ENCODE peak calls at places on chromosomes 6 and 20, in ten cellular contexts. L is GM12865, X is A673, Q is fibroblast of pulmonary artery, M is keratinocyte, F is AG10803, I is sigmoid colon, Z is pancreas, J is kidney epithelial cell, Y is cardiac muscle cell. S is an unnamed sample.

GRCh38 chr6:76708641-76709331 is 636.3 kb upstream of the IMPG1 start:
- DNase-seq in I (no peak), Z (no peak), Y (peak; percentile 13), L (no peak), F (peak; percentile 11), M (no peak), J (no peak), X (no peak), Q (peak; percentile 21), S (no peak)

GRCh38 chr20:56414842-56415765 is 3.0 kb downstream of the CASS4 start:
- DNase-seq in Z (no peak), M (no peak), J (no peak), Y (peak; percentile 69), F (peak; percentile 65), X (no peak), L (no peak), I (no peak), Q (peak; percentile 82), S (no peak)

GRCh38 chr6:149247385-149247763 is 70.1 kb upstream of the TAB2 start:
- DNase-seq in I (no peak), L (no peak), J (no peak), X (no peak), Z (no peak), M (no peak), F (no peak), Q (no peak), Y (no peak), S (no peak)

GRCh38 chr20:24670341-24670821 is 201.0 kb downstream of the SYNDIG1 start:
- DNase-seq in I (peak; percentile 35), M (no peak), Q (no peak), F (no peak), Z (no peak), X (no peak), J (no peak), Y (no peak), L (no peak), S (no peak)

GRCh38 chr6:168647271-168647670 is 206.3 kb downstream of the SMOC2 start:
- DNase-seq in Q (no peak), L (no peak), J (no peak), F (no peak), X (no peak), Z (no peak), I (no peak), Y (no peak), M (no peak), S (no peak)

GRCh38 chr20:4476903-4477302 is 244.8 kb upstream of the PRND start:
- DNase-seq in Y (no peak), F (peak; percentile 82), J (no peak), I (no peak), X (no peak), Z (no peak), Q (no peak), M (no peak), L (no peak), S (no peak)

GRCh38 chr20:36439040-36439730 is 102.1 kb upstream of the MYL9 start:
- DNase-seq in I (no peak), Q (peak; percentile 65), Y (peak; percentile 69), F (peak; percentile 46), L (peak; percentile 64), X (peak; percentile 71), J (no peak), M (no peak), Z (peak; percentile 66), S (no peak)

GRCh38 chr6:101640131-101640530 is 246.6 kb downstream of the GRIK2 start:
- DNase-seq in I (no peak), Z (no peak), X (no peak), Q (peak; percentile 17), J (no peak), Y (peak; percentile 36), L (no peak), F (peak; percentile 5), M (no peak), S (no peak)

GRCh38 chr20:56698749-56699148 is 69.6 kb downstream of the TFAP2C start:
- DNase-seq in M (no peak), J (no peak), F (no peak), L (no peak), I (no peak), Z (no peak), Q (no peak), X (peak; percentile 17), Y (no peak), S (no peak)

GRCh38 chr20:9146649-9147048 is 77.8 kb downstream of the PLCB4 start:
- DNase-seq in L (no peak), M (no peak), F (no peak), X (no peak), J (no peak), Q (no peak), Y (no peak), I (no peak), Z (no peak), S (no peak)

GRCh38 chr20:48523191-48523757 is 304.5 kb downstream of the PREX1 start:
- DNase-seq in J (no peak), X (peak; percentile 74), Z (no peak), Q (peak; percentile 86), M (no peak), F (peak; percentile 68), L (peak; percentile 50), I (no peak), Y (peak; percentile 91), S (no peak)

GRCh38 chr20:61353996-61354390 is 101.9 kb downstream of the CDH4 start:
- DNase-seq in Z (no peak), L (no peak), F (no peak), J (no peak), I (no peak), M (no peak), Y (no peak), Q (no peak), X (no peak), S (no peak)

GRCh38 chr6:75504902-75505233 is 11.3 kb upstream of the FILIP1 start:
- DNase-seq in X (peak; percentile 38), M (no peak), J (no peak), Y (peak; percentile 55), Z (no peak), I (no peak), Q (peak; percentile 56), F (peak; percentile 44), L (peak; percentile 18), S (no peak)
- TF ChIP-seq CTCF in X (peak; percentile 52), M (peak; percentile 23), J (peak; percentile 3), Y (peak; percentile 47), Z (no peak), I (no peak), Q (peak; percentile 37), F (peak; percentile 55), L (no peak), S (no peak)

GRCh38 chr6:89758830-89759229 is 60.8 kb downstream of the MDN1 start:
- DNase-seq in Y (peak; percentile 52), X (no peak), Q (peak; percentile 33), I (no peak), F (no peak), M (no peak), Z (no peak), L (no peak), J (no peak), S (no peak)
- H3K4me3 ChIP-seq in Y (no peak overlapping the region), X (no peak overlapping the region), Q (no peak overlapping the region), I (no peak overlapping the region), F (no peak overlapping the region), M (no peak overlapping the region), Z (no peak overlapping the region), L (no peak overlapping the region), J (no peak overlapping the region), S (no peak overlapping the region)

GRCh38 chr6:78808933-78809332 is 58.4 kb upstream of the IRAK1BP1 start:
- DNase-seq in M (no peak), I (no peak), F (no peak), J (no peak), Y (no peak), L (no peak), Q (no peak), X (no peak), Z (no peak), S (no peak)

GRCh38 chr6:78810698-78811097 is 56.7 kb upstream of the IRAK1BP1 start:
- DNase-seq in Z (no peak), L (no peak), F (peak; percentile 56), Q (peak; percentile 46), Y (peak; percentile 17), M (peak; percentile 98), I (no peak), J (no peak), X (no peak), S (no peak)

GRCh38 chr6:78808356-78808891 is 58.9 kb upstream of the IRAK1BP1 start:
- DNase-seq in M (no peak), J (no peak), Y (no peak), Q (no peak), X (no peak), L (no peak), F (no peak), I (no peak), Z (no peak), S (no peak)

GRCh38 chr6:78810146-78810545 is 57.2 kb upstream of the IRAK1BP1 start:
- DNase-seq in I (no peak), M (peak; percentile 58), F (peak; percentile 62), Q (peak; percentile 65), Z (no peak), X (peak; percentile 45), Y (peak; percentile 47), L (peak; percentile 32), J (no peak), S (no peak)
- TF ChIP-seq CTCF in I (no peak), M (peak; percentile 65), F (peak; percentile 85), Q (peak; percentile 74), Z (no peak), X (peak; percentile 59), Y (peak; percentile 46), L (peak; percentile 50), J (peak; percentile 53), S (peak; percentile 38)

GRCh38 chr6:3489032-3489757 is 32.3 kb upstream of the SLC22A23 start:
- DNase-seq in M (no peak), F (peak; percentile 80), Y (peak; percentile 54), L (no peak), I (no peak), J (no peak), X (no peak), Z (no peak), Q (peak; percentile 85), S (no peak)

GRCh38 chr6:3481640-3482039 is 24.8 kb upstream of the SLC22A23 start:
- DNase-seq in X (no peak), Q (no peak), I (no peak), Y (no peak), M (no peak), J (no peak), L (no peak), Z (no peak), F (no peak), S (no peak)

GRCh38 chr6:3484240-3484639 is 27.4 kb upstream of the SLC22A23 start:
- DNase-seq in I (no peak), F (peak; percentile 71), L (no peak), X (peak; percentile 15), Q (peak; percentile 63), Y (peak; percentile 75), Z (no peak), M (no peak), J (no peak), S (no peak)

GRCh38 chr6:3482869-3483268 is 26.0 kb upstream of the SLC22A23 start:
- DNase-seq in L (no peak), J (no peak), M (no peak), Q (no peak), X (no peak), I (no peak), Y (no peak), F (no peak), Z (no peak), S (no peak)

DNA sequence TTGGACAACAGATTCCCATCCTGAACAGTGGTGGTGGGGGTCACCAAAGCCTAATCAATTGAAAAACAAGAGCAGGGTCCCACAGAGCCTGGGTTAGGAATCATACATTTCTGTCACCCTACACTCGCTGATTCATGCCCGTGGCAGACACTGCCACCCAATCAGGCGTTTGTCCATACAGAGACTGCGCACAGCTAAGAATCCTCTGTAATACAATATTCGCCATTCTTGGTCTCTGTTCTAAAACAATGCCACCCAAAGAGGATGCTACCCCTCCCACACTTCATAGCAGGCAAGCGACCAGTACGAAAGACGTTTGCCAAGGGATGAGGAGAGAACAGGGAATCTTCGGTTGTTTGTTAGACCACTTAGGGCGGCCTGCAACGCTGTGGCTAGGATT is 28.1 kb upstream of the SLC22A23 start:
- DNase-seq in Z (no peak), I (no peak), Q (no peak), Y (no peak), X (no peak), F (no peak), L (no peak), J (no peak), M (no peak), S (no peak)
- H3K4me3 ChIP-seq in Z (no peak overlapping the region), I (no peak overlapping the region), Q (no peak overlapping the region), Y (no peak overlapping the region), X (no peak overlapping the region), F (no peak overlapping the region), L (no peak overlapping the region), J (no peak overlapping the region), M (no peak overlapping the region), S (no peak overlapping the region)